ENCODE peak calls at places on chromosomes 7 and 10, in four cellular contexts. R, U, A and K are unnamed samples. For H3K27me3, the result is how much of the 10 kb centered on the place peaks cover.

GRCh38 chr7:148286150-148286549 is 304.4 kb upstream of the C7orf33 start:
- DNase-seq in R (no peak), U (no peak), A (no peak), K (no peak)

GRCh38 chr10:91391915-91392314 is 18.2 kb upstream of the HECTD2 start:
- DNase-seq in R (no peak), U (no peak), A (no peak), K (no peak)

GRCh38 chr10:60809157-60809556 is 30.9 kb downstream of the CDK1 start:
- DNase-seq in R (no peak), U (no peak), A (no peak), K (no peak)

GRCh38 chr7:7321681-7322080 is 139.3 kb downstream of the C1GALT1 start:
- DNase-seq in R (no peak), U (no peak), A (no peak), K (no peak)

GRCh38 chr7:40310213-40310612 is 175.4 kb downstream of the SUGCT start:
- DNase-seq in R (no peak), U (no peak), A (no peak), K (no peak)

GRCh38 chr7:94908204-94909022 is 1.0 kb downstream of the PPP1R9A start:
- DNase-seq in R (peak), U (peak), A (peak), K (no peak)

GRCh38 chr10:29239569-29240472 is 49.0 kb upstream of the LYZL1 start:
- DNase-seq in R (no peak), U (no peak), A (no peak), K (no peak)

GRCh38 chr10:95300140-95300539 is 9.3 kb upstream of the PDLIM1 start:
- DNase-seq in R (no peak), U (no peak), A (no peak), K (no peak)

GRCh38 chr7:76191783-76192240 is 9.9 kb upstream of the SRRM3 start:
- DNase-seq in R (no peak), U (no peak), A (no peak), K (no peak)

GRCh38 chr7:7761974-7762769 is 43.8 kb upstream of the RPA3 start:
- DNase-seq in R (no peak), U (no peak), A (no peak), K (no peak)

GRCh38 chr10:30036341-30036740 is 23.0 kb downstream of the JCAD start:
- DNase-seq in R (no peak), U (no peak), A (no peak), K (no peak)

GRCh38 chr7:121797283-121798037 is 75.5 kb upstream of the PTPRZ1 start:
- DNase-seq in R (no peak), U (no peak), A (no peak), K (no peak)

GRCh38 chr7:20193242-20193777 is 23.9 kb downstream of the MACC1 start:
- DNase-seq in R (no peak), U (no peak), A (no peak), K (no peak)

GRCh38 chr10:34723746-34724145 is 91.3 kb downstream of the PARD3 start:
- DNase-seq in R (no peak), U (no peak), A (peak), K (no peak)

GRCh38 chr10:24850726-24851300 is 101.6 kb downstream of the PRTFDC1 start:
- DNase-seq in R (no peak), U (no peak), A (no peak), K (no peak)

GRCh38 chr7:143176128-143176527 is 7.1 kb upstream of the TAS2R39 start:
- DNase-seq in R (no peak), U (no peak), A (no peak), K (no peak)

GRCh38 chr10:26361946-26362345 is 76.2 kb upstream of the APBB1IP start:
- DNase-seq in R (no peak), U (no peak), A (no peak), K (no peak)

GRCh38 chr7:42137431-42137830 is 99.6 kb downstream of the GLI3 start:
- DNase-seq in R (no peak), U (no peak), A (no peak), K (no peak)

GRCh38 chr7:30894866-30895408 is 16.7 kb upstream of the AQP1 start:
- DNase-seq in R (no peak), U (no peak), A (no peak), K (no peak)

GRCh38 chr10:112790030-112790429 is 160.0 kb upstream of the TCF7L2 start:
- DNase-seq in R (no peak), U (no peak), A (no peak), K (no peak)

GRCh38 chr7:95794917-95795515 is 22.7 kb downstream of the DYNC1I1 start:
- DNase-seq in R (no peak), U (no peak), A (no peak), K (no peak)

GRCh38 chr7:212754-213153 is 20.4 kb downstream of the FAM20C start:
- DNase-seq in R (no peak), U (no peak), A (no peak), K (no peak)

GRCh38 chr7:108167460-108167859 is 37.3 kb upstream of the LAMB4 start:
- DNase-seq in R (no peak), U (no peak), A (no peak), K (no peak)

GRCh38 chr10:57692255-57692980 is 575.3 kb downstream of the IPMK start:
- DNase-seq in R (no peak), U (no peak), A (no peak), K (no peak)

GRCh38 chr10:22365644-22366565 is 20.6 kb downstream of the SPAG6 start:
- DNase-seq in R (no peak), U (no peak), A (no peak), K (no peak)

GRCh38 chr10:109845308-109845707 is 78.0 kb downstream of the XPNPEP1 start:
- DNase-seq in R (no peak), U (no peak), A (no peak), K (no peak)

DNA sequence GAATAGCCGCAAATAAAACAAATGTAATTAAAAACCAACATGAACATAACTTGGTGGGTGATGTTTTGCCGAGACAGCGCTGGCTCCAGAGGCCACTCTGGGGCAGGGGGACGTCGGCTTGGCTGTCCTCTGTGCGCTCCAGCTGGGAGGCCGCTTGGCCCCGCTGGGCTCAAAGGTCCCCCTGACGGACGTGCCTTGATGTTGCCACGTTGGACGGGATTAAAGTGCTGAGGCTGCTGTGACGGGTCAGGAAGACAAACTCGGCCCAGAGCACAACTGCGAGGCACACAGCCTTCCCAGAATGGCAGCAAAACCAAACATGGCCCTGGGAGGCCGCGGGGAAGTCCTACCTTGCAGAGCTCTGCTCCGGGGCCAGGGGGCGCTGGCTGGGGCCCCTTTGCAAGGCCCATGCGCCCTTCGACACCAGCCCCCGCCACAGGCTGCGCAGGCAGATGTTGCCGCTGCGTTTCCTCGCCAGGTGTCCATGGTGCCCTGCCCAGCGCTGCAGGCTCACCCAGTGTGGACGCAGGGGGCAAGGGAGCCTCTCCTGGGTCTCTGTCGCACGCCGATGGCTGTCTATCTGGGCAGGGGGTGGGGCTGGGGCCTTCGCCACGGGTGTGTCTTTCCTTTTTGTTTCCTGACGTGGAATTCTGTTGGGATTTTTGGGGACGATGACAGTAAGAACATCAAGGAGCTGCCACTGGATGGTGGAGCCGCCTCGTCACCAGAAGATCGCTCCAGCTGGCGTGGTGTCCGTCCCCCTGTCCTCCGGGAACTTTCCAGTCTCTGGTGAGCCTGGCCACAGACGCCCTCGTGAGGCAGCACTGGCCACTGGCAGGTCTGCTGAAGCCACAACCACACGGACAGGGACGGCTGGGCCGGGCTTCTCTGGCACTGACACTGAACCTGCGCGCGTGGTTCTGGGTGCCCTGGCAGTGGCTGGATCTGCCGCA is 99.6 kb upstream of the DIP2C start:
- DNase-seq in R (peak), U (peak), A (peak), K (peak)
- H3K4me3 ChIP-seq in R (peak), U (peak), A (peak), K (peak)

GRCh38 chr10:132790470-132790869 is 4.5 kb upstream of the NKX6-2 start:
- DNase-seq in R (no peak), U (no peak), A (no peak), K (no peak)

GRCh38 chr10:132788180-132788830 is 2.4 kb upstream of the NKX6-2 start:
- DNase-seq in R (no peak), U (no peak), A (no peak), K (no peak)

GRCh38 chr10:132789659-132790148 is 3.8 kb upstream of the NKX6-2 start:
- DNase-seq in R (no peak), U (no peak), A (no peak), K (no peak)

GRCh38 chr10:132787253-132788179 is 1.6 kb upstream of the NKX6-2 start:
- DNase-seq in R (no peak), U (no peak), A (no peak), K (no peak)

DNA sequence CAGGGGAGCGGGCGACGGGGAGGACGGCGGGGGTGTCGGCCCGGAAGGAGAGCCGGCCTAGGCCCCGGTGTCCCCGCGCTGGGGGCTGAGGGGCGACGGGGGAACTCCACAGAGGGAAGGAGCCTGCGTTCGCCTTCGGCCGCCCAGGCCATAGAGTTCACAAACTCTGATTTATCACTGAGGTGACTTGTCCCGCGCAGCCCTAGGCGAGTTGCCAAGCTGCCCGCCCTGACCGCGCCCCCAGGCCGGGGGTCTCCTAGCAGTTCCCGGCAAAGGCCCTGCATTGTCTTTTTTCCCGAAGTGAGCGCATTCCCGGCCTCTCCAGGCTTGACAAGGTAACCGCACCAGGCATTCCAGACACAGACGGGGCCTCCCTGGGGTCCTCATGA is 2.9 kb upstream of the NKX6-2 start:
- DNase-seq in R (no peak), U (no peak), A (no peak), K (no peak)
- H3K27me3 ChIP-seq in R (half or more), U (under half), A (under half), K (half or more)

GRCh38 chr10:50470345-50470744 is 153.4 kb downstream of the SGMS1 start:
- DNase-seq in R (no peak), U (no peak), A (no peak), K (no peak)

GRCh38 chr10:50469778-50470193 is 154.0 kb downstream of the SGMS1 start:
- DNase-seq in R (no peak), U (no peak), A (no peak), K (no peak)

GRCh38 chr10:50469288-50469687 is 154.5 kb downstream of the SGMS1 start:
- DNase-seq in R (no peak), U (no peak), A (no peak), K (no peak)

GRCh38 chr10:50471583-50471975 is 152.2 kb downstream of the SGMS1 start:
- DNase-seq in R (no peak), U (no peak), A (no peak), K (no peak)

GRCh38 chr10:50470798-50471582 is 152.8 kb downstream of the SGMS1 start:
- DNase-seq in R (no peak), U (no peak), A (no peak), K (no peak)
- H3K4me3 ChIP-seq in R (no peak), U (no peak), A (no peak), K (no peak)

GRCh38 chr7:27101906-27102577 is 441 bp downstream of the HOXA2 start:
- DNase-seq in R (no peak), U (peak), A (no peak), K (no peak)
- H3K27me3 ChIP-seq in R (half or more), U (under half), A (under half), K (under half)

GRCh38 chr7:101382937-101383336 is 20.3 kb downstream of the COL26A1 start:
- DNase-seq in R (no peak), U (no peak), A (no peak), K (no peak)

GRCh38 chr7:101390901-101391301 is 28.2 kb downstream of the COL26A1 start:
- DNase-seq in R (peak), U (no peak), A (peak), K (no peak)

GRCh38 chr7:101381549-101381948 is 18.9 kb downstream of the COL26A1 start:
- DNase-seq in R (no peak), U (no peak), A (no peak), K (no peak)

GRCh38 chr7:101386177-101386557 is 23.5 kb downstream of the COL26A1 start:
- DNase-seq in R (no peak), U (no peak), A (no peak), K (no peak)

GRCh38 chr7:101386558-101387199 is 24.0 kb downstream of the COL26A1 start:
- DNase-seq in R (no peak), U (no peak), A (no peak), K (no peak)
- H3K4me3 ChIP-seq in R (no peak), U (no peak), A (no peak), K (no peak)

GRCh38 chr10:5977471-5978370 is at the start of gene IL15RA:
- DNase-seq in R (peak), U (peak), A (peak), K (peak)

GRCh38 chr10:5983813-5984212 is 6.5 kb upstream of the IL15RA start:
- DNase-seq in R (no peak), U (no peak), A (no peak), K (no peak)

GRCh38 chr10:5976689-5977470 is 463 bp downstream of the IL15RA start:
- DNase-seq in R (peak), U (peak), A (peak), K (no peak)

GRCh38 chr10:5985029-5985428 is 7.7 kb upstream of the IL15RA start:
- DNase-seq in R (no peak), U (no peak), A (no peak), K (no peak)

GRCh38 chr10:5981529-5981928 is 4.2 kb upstream of the IL15RA start:
- DNase-seq in R (no peak), U (no peak), A (no peak), K (no peak)
- H3K27me3 ChIP-seq in R (under half), U (under half), A (under half), K (under half)

DNA sequence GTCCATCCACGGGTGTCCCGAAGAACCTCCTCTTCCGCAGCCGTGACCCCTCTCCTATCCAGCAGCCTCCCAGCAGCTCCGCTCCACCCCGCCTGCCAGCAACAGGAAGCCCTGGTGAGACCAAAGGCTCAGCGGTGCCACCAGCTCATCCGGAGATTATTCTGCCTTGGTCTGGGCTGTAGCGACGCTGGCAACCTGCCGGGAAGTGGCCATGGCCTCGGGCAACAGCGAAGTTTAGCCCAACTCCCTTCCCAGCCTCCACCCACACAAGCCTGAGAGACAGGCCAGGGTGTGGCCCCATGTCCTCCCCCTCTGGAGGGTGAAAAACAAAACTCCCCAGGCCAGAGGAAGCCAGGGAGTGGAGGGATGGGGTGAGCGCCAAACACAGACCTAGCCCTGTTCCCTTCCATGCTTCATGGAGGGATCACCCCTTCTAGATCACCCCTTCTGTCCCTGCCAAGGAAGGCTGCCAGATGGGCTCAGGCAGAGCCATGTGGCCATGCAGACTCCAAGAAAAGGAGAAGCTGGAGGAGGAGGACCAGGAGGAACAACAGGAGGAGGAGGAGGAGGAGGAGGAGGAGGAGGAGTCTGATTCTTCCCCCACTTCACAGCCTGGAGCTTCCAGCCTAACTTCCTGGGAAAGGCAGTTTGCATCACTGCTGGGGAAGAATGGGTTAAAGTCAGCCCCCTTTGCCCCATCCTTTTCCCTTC is 924 bp downstream of the CALHM2 start:
- DNase-seq in R (peak), U (peak), A (peak), K (peak)
- H3K4me3 ChIP-seq in R (peak), U (peak), A (peak), K (peak)

GRCh38 chr10:78390817-78391216 is 357.2 kb downstream of the RPS24 start:
- DNase-seq in R (no peak), U (no peak), A (no peak), K (no peak)

GRCh38 chr10:78388331-78389050 is 354.8 kb downstream of the RPS24 start:
- DNase-seq in R (no peak), U (peak), A (no peak), K (no peak)

GRCh38 chr10:78386495-78386894 is 352.8 kb downstream of the RPS24 start:
- DNase-seq in R (no peak), U (no peak), A (no peak), K (no peak)

GRCh38 chr10:78390051-78390450 is 356.4 kb downstream of the RPS24 start:
- DNase-seq in R (no peak), U (peak), A (no peak), K (no peak)

GRCh38 chr10:78389419-78389818 is 355.8 kb downstream of the RPS24 start:
- DNase-seq in R (peak), U (peak), A (no peak), K (no peak)
- H3K27me3 ChIP-seq in R (under half), U (under half), A (under half), K (under half)

GRCh38 chr7:131328387-131329175 is 905 bp downstream of the MKLN1 start:
- DNase-seq in R (no peak), U (no peak), A (no peak), K (no peak)

GRCh38 chr7:131327049-131327625 is 539 bp upstream of the MKLN1 start:
- DNase-seq in R (no peak), U (no peak), A (peak), K (peak)

GRCh38 chr7:131325179-131325840 is 2.4 kb upstream of the MKLN1 start:
- DNase-seq in R (no peak), U (no peak), A (no peak), K (no peak)

GRCh38 chr7:131327626-131328386 is at the start of gene MKLN1:
- DNase-seq in R (peak), U (peak), A (peak), K (peak)

GRCh38 chr7:131326576-131326975 is 1.1 kb upstream of the MKLN1 start:
- DNase-seq in R (no peak), U (no peak), A (no peak), K (no peak)
- H3K4me3 ChIP-seq in R (peak), U (peak), A (peak), K (peak)

DNA sequence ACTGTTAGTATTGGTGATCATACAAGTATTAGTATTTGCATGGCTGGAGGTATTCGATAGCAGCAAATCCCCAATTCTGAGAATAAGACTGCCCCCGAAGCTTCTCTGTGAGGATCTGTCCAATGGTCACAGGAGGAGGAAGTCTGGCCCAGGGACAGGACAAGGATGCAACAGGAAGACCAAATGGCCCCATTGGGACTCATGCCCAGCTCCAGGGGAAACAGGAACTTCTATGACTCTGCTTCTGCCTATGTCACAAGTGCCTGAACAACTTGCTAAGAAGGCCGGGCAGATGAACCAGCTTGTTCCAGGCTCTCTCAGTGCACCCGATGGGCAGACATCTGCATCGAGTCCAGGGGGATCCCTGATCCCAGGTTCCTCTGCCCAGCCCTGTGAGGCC is 172.0 kb upstream of the GRB10 start:
- DNase-seq in R (no peak), U (no peak), A (no peak), K (no peak)
- H3K27me3 ChIP-seq in R (under half), U (under half), A (under half), K (under half)